ENCODE peak calls at places on chromosomes 1 and 21, in six cellular contexts. J is uterus, K is suprapubic skin, L is psoas muscle, R is A549, D is tibial artery. V is an unnamed sample.

GRCh38 chr1:229300099-229300757 is 29.3 kb downstream of the RAB4A start:
- DNase-seq in J (no peak), K (no peak), L (no peak), R (no peak), D (no peak), V (no peak)

GRCh38 chr21:36004441-36004840 is 55.9 kb downstream of the SETD4 start:
- DNase-seq in J (no peak), K (no peak), L (no peak), R (no peak), D (no peak), V (no peak)

GRCh38 chr1:153916297-153916696 is 6.5 kb downstream of the GATAD2B start:
- DNase-seq in J (no peak), K (no peak), L (no peak), R (no peak), D (no peak), V (no peak)

GRCh38 chr1:30415171-30415940 is 308.0 kb downstream of the MATN1 start:
- DNase-seq in J (no peak), K (peak; percentile 41), L (no peak), R (no peak), D (no peak), V (peak; percentile 52)

GRCh38 chr1:94383966-94384408 is 34.2 kb upstream of the ABCD3 start:
- DNase-seq in J (no peak), K (no peak), L (no peak), R (peak; percentile 93), D (no peak), V (no peak)

GRCh38 chr1:114671011-114671938 is 1.4 kb upstream of the DENND2C start:
- DNase-seq in J (no peak), K (no peak), L (no peak), R (peak; percentile 3), D (no peak), V (no peak)

GRCh38 chr21:27421654-27422053 is 454.8 kb upstream of the ADAMTS5 start:
- DNase-seq in J (no peak), K (no peak), L (no peak), R (no peak), D (no peak), V (no peak)

GRCh38 chr1:13786541-13786940 is 86.6 kb downstream of the PRDM2 start:
- DNase-seq in J (no peak), K (no peak), L (no peak), R (no peak), D (no peak), V (no peak)

GRCh38 chr1:8985915-8986813 is 40.1 kb downstream of the SLC2A7 start:
- DNase-seq in J (peak; percentile 55), K (no peak), L (peak; percentile 90), R (peak; percentile 89), D (peak; percentile 70), V (peak; percentile 55)

GRCh38 chr21:45845063-45845789 is 136.3 kb upstream of the COL6A1 start:
- DNase-seq in J (no peak), K (peak; percentile 24), L (no peak), R (no peak), D (no peak), V (no peak)

GRCh38 chr1:232300461-232300860 is 329.5 kb downstream of the SIPA1L2 start:
- DNase-seq in J (no peak), K (no peak), L (no peak), R (no peak), D (no peak), V (no peak)

GRCh38 chr1:61641578-61642336 is 83.2 kb downstream of the TM2D1 start:
- DNase-seq in J (peak; percentile 82), K (peak; percentile 90), L (peak; percentile 88), R (peak; percentile 57), D (peak; percentile 86), V (peak; percentile 47)

GRCh38 chr1:155974208-155975165 is 3.9 kb downstream of the ARHGEF2 start:
- DNase-seq in J (no peak), K (no peak), L (no peak), R (no peak), D (no peak), V (no peak)

GRCh38 chr1:50992532-50993318 is 22.7 kb downstream of the CDKN2C start:
- DNase-seq in J (no peak), K (no peak), L (no peak), R (no peak), D (no peak), V (no peak)

GRCh38 chr1:229101011-229101410 is 169.9 kb upstream of the RAB4A start:
- DNase-seq in J (no peak), K (no peak), L (no peak), R (no peak), D (no peak), V (no peak)

GRCh38 chr1:50358962-50359361 is 64.3 kb downstream of the DMRTA2 start:
- DNase-seq in J (no peak), K (no peak), L (no peak), R (no peak), D (no peak), V (no peak)

GRCh38 chr1:203284411-203285208 is 20.7 kb upstream of the BTG2 start:
- DNase-seq in J (no peak), K (peak; percentile 26), L (no peak), R (no peak), D (no peak), V (no peak)

GRCh38 chr1:117578466-117578865 is 27.4 kb upstream of the TENT5C start:
- DNase-seq in J (no peak), K (peak; percentile 7), L (no peak), R (no peak), D (no peak), V (no peak)

GRCh38 chr1:155504207-155504606 is 58.4 kb downstream of the ASH1L start:
- DNase-seq in J (no peak), K (no peak), L (no peak), R (peak; percentile 55), D (no peak), V (no peak)

GRCh38 chr1:160954158-160955104 is at the start of gene ITLN2:
- DNase-seq in J (no peak), K (no peak), L (no peak), R (peak; percentile 69), D (no peak), V (no peak)

GRCh38 chr1:172452536-172453159 is 8.8 kb upstream of the PIGC start:
- DNase-seq in J (no peak), K (no peak), L (no peak), R (no peak), D (no peak), V (no peak)

GRCh38 chr1:42765271-42765670 is 1.6 kb downstream of the P3H1 start:
- DNase-seq in J (no peak), K (no peak), L (no peak), R (no peak), D (no peak), V (no peak)

GRCh38 chr1:48741380-48741779 is 35.3 kb downstream of the BEND5 start:
- DNase-seq in J (no peak), K (no peak), L (no peak), R (peak; percentile 6), D (no peak), V (no peak)

GRCh38 chr1:160607051-160608032 is 28.0 kb upstream of the CD84 start:
- DNase-seq in J (no peak), K (no peak), L (no peak), R (peak; percentile 83), D (peak; percentile 28), V (no peak)

GRCh38 chr1:201559679-201560162 is 20.8 kb downstream of the NAV1 start:
- DNase-seq in J (peak; percentile 83), K (peak; percentile 91), L (peak; percentile 88), R (peak; percentile 85), D (peak; percentile 73), V (no peak)

GRCh38 chr1:234725177-234726132 is 115.5 kb upstream of the IRF2BP2 start:
- DNase-seq in J (peak; percentile 55), K (no peak), L (no peak), R (no peak), D (no peak), V (peak; percentile 75)

GRCh38 chr1:69055223-69055622 is 512.5 kb upstream of the LRRC7 start:
- DNase-seq in J (no peak), K (no peak), L (no peak), R (peak; percentile 3), D (no peak), V (no peak)

DNA sequence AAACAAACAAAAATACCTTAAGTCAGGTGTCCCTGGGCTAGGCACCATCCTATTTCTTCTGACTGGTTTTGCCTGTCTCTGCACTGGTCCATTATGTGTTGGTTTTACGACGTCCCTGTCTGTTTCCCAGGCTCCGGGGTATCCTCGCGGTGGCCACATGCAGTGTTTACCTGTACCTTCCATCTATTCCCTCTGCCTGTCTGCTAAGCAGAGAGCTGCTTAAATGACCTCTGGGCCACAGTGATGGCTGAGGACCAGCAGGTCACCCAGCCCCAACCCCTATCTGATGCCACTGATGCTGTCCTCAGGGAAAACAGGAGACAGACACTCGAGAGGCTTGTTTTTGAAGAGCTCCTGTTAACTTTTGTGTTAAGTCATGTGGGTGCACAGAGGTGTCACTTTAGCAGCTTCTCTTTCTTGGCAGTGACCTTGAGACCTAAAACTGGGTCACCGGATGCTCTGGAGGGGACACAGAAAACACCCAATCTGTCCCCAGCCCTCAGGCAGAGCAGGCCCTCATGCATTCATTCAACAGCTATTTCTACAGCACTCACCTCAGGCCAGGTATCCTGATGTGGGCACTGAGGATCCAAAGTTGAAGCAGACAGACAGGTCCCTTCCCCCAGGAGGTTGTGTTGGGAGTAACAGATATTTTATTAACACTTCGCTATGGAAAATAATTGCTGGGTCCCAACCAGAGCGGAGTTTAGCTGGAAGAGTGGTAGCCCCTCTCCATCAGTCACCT is 4.4 kb upstream of the EFHD2 start:
- DNase-seq in J (no peak), K (no peak), L (no peak), R (no peak), D (no peak), V (no peak)
- H3K4me1 ChIP-seq in J (no peaks in the 10 kb centered on the region), K (peaks cover 29% of the 10 kb centered on the region), L (no peaks in the 10 kb centered on the region), R (peaks cover 26% of the 10 kb centered on the region), D (peaks cover 34% of the 10 kb centered on the region), V (peaks cover 26% of the 10 kb centered on the region)

GRCh38 chr1:81550753-81551152 is 250.0 kb upstream of the ADGRL2 start:
- DNase-seq in J (no peak), K (no peak), L (no peak), R (no peak), D (no peak), V (no peak)
- H3K4me1 ChIP-seq in J (no peaks in the 10 kb centered on the region), K (peaks cover 14% of the 10 kb centered on the region), L (no peaks in the 10 kb centered on the region), R (no peaks in the 10 kb centered on the region), D (no peaks in the 10 kb centered on the region), V (no peaks in the 10 kb centered on the region)

GRCh38 chr21:44657635-44658183 is at the start of gene KRTAP12-3:
- DNase-seq in J (no peak), K (no peak), L (no peak), R (no peak), D (no peak), V (no peak)
- H3K4me1 ChIP-seq in J (no peaks in the 10 kb centered on the region), K (no peaks in the 10 kb centered on the region), L (no peaks in the 10 kb centered on the region), R (no peaks in the 10 kb centered on the region), D (no peaks in the 10 kb centered on the region), V (no peaks in the 10 kb centered on the region)

DNA sequence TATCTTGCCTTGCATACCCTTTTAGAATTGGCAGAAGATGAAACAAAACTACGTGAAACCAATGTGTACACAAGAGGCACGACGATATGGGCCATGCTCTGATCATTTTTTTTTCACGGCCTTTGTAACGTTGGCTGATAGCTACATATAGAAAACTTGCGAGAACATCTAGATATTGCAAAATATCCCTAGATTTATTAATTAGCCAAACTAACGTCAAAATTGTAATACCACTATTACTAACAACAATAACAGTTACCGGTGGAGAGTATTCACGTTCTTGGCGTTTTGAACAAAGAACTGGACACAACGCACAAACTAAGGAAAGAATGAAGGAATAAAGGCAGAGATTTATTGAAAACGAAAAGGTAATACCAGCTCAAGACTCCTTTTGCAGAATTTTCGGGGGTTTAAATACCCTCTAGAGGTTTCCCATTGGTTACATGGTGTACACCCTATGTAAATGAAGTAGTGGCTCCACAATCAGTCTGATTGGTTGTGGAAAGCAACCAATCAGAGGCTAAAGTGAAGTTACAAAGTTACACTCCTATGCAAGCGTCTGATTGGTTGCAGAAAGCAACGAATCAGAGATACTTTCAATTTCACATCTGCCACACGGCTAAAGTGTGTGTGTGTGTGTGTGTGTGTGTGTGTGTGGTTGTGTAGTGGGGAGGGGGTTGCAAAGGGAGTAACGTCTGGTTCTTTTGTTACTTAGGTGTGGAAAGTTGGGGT is 945 bp upstream of the GTF2B start:
- DNase-seq in J (no peak), K (no peak), L (no peak), R (peak; percentile 95), D (no peak), V (no peak)
- H3K4me1 ChIP-seq in J (peaks cover 10% of the 10 kb centered on the region), K (peaks cover 25% of the 10 kb centered on the region), L (peaks cover 20% of the 10 kb centered on the region), R (peaks cover 12% of the 10 kb centered on the region), D (peaks cover 33% of the 10 kb centered on the region), V (peaks cover 11% of the 10 kb centered on the region)